ENCODE peak calls at places on chromosomes 3 and 15, in six cellular contexts. B, W, G, J, A and H are unnamed samples.
A peak's percentile ranks its signal among the peaks of the same experiment; 100 is the strongest.

GRCh38 chr3:60363817-60364216 is 887.4 kb downstream of the FHIT start:
- DNase-seq in W (no peak), B (peak; percentile 2), J (no peak), A (no peak), G (peak; percentile 3), H (no peak)

GRCh38 chr3:156207802-156208685 is 87.7 kb downstream of the KCNAB1 start:
- DNase-seq in B (peak; percentile 76), A (no peak), W (no peak), G (no peak), J (no peak), H (no peak)

GRCh38 chr15:40957581-40958051 is 4.3 kb downstream of the CHAC1 start:
- DNase-seq in A (no peak), B (no peak), G (peak; percentile 29), J (peak; percentile 84), W (peak; percentile 94), H (no peak)

GRCh38 chr3:20669184-20669583 is 483.2 kb upstream of the SGO1 start:
- DNase-seq in W (no peak), B (peak; percentile 46), J (peak; percentile 77), G (no peak), A (no peak), H (peak; percentile 47)

GRCh38 chr15:55742927-55743614 is at the start of gene PRTG:
- DNase-seq in A (peak; percentile 66), J (peak; percentile 74), W (peak; percentile 86), G (no peak), B (peak; percentile 64), H (peak; percentile 91)

GRCh38 chr3:190266915-190267290 is 55.3 kb downstream of the CLDN1 start:
- DNase-seq in A (no peak), J (no peak), W (no peak), B (peak; percentile 32), G (no peak), H (no peak)

GRCh38 chr15:78873796-78874761 is 1.4 kb downstream of the MORF4L1 start:
- DNase-seq in B (peak; percentile 60), J (peak; percentile 41), W (no peak), A (no peak), G (peak; percentile 33), H (no peak)

GRCh38 chr15:74055804-74056203 is 26.5 kb downstream of the GOLGA6A start:
- DNase-seq in B (no peak), J (no peak), W (no peak), A (no peak), G (no peak), H (no peak)

GRCh38 chr15:47399100-47399499 is 318.2 kb upstream of the SEMA6D start:
- DNase-seq in W (no peak), A (no peak), J (no peak), B (no peak), G (no peak), H (no peak)

GRCh38 chr3:119240582-119241434 is at the start of gene B4GALT4:
- DNase-seq in B (peak; percentile 98), G (peak; percentile 89), J (peak; percentile 92), W (peak; percentile 92), A (peak; percentile 79), H (peak; percentile 96)

GRCh38 chr3:58521917-58522680 is 14.9 kb downstream of the ACOX2 start:
- DNase-seq in B (no peak), A (peak; percentile 38), J (no peak), W (no peak), G (no peak), H (no peak)

GRCh38 chr3:45606991-45607712 is 12.6 kb downstream of the LIMD1 start:
- DNase-seq in W (no peak), B (peak; percentile 54), A (no peak), J (peak; percentile 80), G (no peak), H (no peak)
- H3K27ac ChIP-seq in W (peak overlapping the region; percentile 83), B (peak overlapping the region; percentile 45), A (peak overlapping the region; percentile 81), J (peak overlapping the region; percentile 91), G (no peak overlapping the region), H (peak overlapping the region; percentile 91)

GRCh38 chr3:193742628-193743027 is 149.6 kb downstream of the OPA1 start:
- DNase-seq in B (no peak), G (no peak), A (no peak), W (no peak), J (no peak), H (no peak)
- H3K27ac ChIP-seq in B (no peak overlapping the region), G (no peak overlapping the region), A (no peak overlapping the region), W (no peak overlapping the region), J (no peak overlapping the region), H (no peak overlapping the region)

GRCh38 chr3:113783463-113783862 is 36.6 kb downstream of the ATP6V1A start:
- DNase-seq in A (no peak), B (peak; percentile 94), G (no peak), W (no peak), J (no peak), H (no peak)

DNA sequence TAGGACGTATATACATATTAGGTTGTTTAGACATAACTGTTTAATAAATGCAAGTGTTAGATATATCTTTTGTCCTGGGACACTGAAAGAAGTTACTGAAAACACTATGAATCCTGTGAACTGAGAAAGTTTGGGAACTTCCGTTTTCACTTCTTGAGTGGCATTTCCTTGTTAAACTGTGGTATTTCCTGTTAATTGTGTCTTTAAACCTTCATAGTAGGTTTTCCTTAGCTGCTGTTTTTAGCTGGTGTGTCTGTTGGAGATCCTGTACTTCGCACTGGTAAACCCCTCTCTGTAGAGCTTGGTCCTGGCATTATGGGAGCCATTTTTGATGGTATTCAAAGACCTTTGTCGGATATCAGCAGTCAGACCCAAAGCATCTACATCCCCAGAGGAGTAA is 37.1 kb downstream of the ATP6V1A start:
- DNase-seq in W (no peak), J (no peak), G (no peak), B (peak; percentile 18), A (no peak), H (no peak)
- H3K27ac ChIP-seq in W (peak overlapping the region; percentile 59), J (peak overlapping the region; percentile 6), G (no peak overlapping the region), B (peak overlapping the region; percentile 92), A (peak overlapping the region; percentile 9), H (peak overlapping the region; percentile 83)

GRCh38 chr15:48877630-48878595 is at the start of gene EID1:
- DNase-seq in A (peak; percentile 96), G (peak; percentile 90), B (peak; percentile 98), J (peak; percentile 96), W (peak; percentile 95), H (peak; percentile 97)

GRCh38 chr15:48876057-48876456 is 1.9 kb upstream of the EID1 start:
- DNase-seq in A (no peak), B (no peak), W (no peak), G (no peak), J (no peak), H (no peak)

GRCh38 chr15:48871536-48871935 is 6.4 kb upstream of the EID1 start:
- DNase-seq in G (no peak), J (no peak), A (no peak), W (no peak), B (peak; percentile 40), H (no peak)

GRCh38 chr15:48872632-48873031 is 5.3 kb upstream of the EID1 start:
- DNase-seq in A (no peak), W (no peak), G (no peak), J (no peak), B (no peak), H (no peak)

DNA sequence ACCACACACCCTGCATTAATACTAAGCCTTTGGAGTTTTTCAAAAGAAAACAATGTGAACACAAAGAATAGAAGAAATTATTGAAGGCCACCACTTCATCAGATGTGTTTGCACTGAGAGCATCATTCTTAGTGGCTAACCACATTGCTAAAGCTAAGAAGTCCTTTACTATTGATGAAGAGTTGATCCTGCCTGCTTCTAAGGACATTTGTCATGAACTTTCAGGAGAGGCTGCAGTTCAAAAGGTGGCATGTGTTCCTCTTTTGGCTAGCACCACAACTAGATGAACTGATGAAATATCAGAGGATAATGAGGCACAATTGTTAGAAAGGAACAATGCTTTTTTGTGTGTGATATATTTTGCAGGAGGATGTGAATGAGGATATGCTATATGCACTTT is 2.7 kb upstream of the EID1 start:
- DNase-seq in B (no peak), G (no peak), J (no peak), A (no peak), W (no peak), H (no peak)
- H3K27ac ChIP-seq in B (no peak overlapping the region), G (no peak overlapping the region), J (no peak overlapping the region), A (no peak overlapping the region), W (no peak overlapping the region), H (no peak overlapping the region)

GRCh38 chr3:183254816-183255730 is 2.0 kb downstream of the B3GNT5 start:
- DNase-seq in A (no peak), W (no peak), G (peak; percentile 77), J (no peak), B (no peak), H (no peak)

GRCh38 chr3:183253364-183253960 is 409 bp downstream of the B3GNT5 start:
- DNase-seq in A (peak; percentile 83), J (peak; percentile 86), B (peak; percentile 74), W (peak; percentile 88), G (peak; percentile 29), H (peak; percentile 81)

GRCh38 chr3:183252108-183252782 is 808 bp upstream of the B3GNT5 start:
- DNase-seq in J (no peak), A (no peak), W (no peak), G (no peak), B (peak; percentile 12), H (no peak)

GRCh38 chr3:183253961-183254815 is 1.1 kb downstream of the B3GNT5 start:
- DNase-seq in W (peak; percentile 76), G (peak; percentile 19), B (peak; percentile 63), J (peak; percentile 57), A (no peak), H (peak; percentile 78)

DNA sequence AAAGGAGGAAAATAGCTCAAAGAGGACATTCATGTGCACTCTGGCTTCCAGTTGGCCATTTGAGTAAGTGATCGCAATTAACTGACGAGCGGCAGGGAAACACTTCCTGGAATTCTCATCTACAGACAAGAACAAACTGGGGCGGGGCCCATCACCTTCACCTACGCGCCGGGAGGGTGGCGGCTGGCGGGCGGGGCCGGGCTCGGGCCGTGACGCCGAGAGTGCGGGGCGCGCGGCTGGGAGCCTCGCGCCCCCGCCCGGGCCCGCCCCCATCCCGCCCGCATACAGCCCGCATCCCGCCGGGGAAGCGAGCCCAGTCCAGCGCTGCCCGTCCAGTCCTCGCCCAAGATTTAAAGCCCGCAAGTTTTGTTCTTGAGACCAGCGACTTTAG is at the start of gene B3GNT5:
- DNase-seq in J (peak; percentile 58), B (no peak), W (peak; percentile 51), G (peak; percentile 97), A (no peak), H (peak; percentile 61)
- H3K27ac ChIP-seq in J (peak within 1 kb of the TSS; percentile 93), B (no peak within 1 kb of the TSS), W (peak within 1 kb of the TSS; percentile 95), G (peak within 1 kb of the TSS; percentile 100), A (peak within 1 kb of the TSS; percentile 81), H (peak within 1 kb of the TSS; percentile 81)

GRCh38 chr15:36977620-36978610 is 122.4 kb downstream of the MEIS2 start:
- DNase-seq in W (no peak), G (no peak), J (no peak), B (no peak), A (no peak), H (no peak)

GRCh38 chr15:36978625-36979024 is 121.7 kb downstream of the MEIS2 start:
- DNase-seq in B (no peak), J (no peak), W (no peak), G (no peak), A (no peak), H (no peak)

DNA sequence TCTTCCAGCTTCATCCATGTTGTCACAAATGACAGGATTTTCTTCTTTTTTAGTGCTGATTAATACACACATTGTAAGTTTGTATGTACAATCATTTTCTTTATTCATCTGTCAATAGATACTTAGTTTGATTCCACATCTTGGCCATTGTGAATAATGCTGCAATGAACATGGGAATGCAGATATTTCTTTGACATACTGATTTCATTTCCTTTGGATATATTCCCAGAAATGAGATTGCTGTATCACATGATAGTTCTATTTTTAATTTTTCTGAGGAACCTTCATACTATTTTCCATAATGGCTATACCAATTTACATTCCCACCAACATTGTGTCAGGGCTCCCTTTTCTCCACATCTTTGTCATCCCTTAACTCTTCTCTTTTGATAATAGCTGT is 117.9 kb downstream of the MEIS2 start:
- DNase-seq in G (no peak), W (no peak), J (no peak), A (no peak), B (peak; percentile 18), H (no peak)
- H3K27ac ChIP-seq in G (no peak overlapping the region), W (no peak overlapping the region), J (no peak overlapping the region), A (no peak overlapping the region), B (no peak overlapping the region), H (no peak overlapping the region)

GRCh38 chr3:22734207-22734606 is 468.9 kb upstream of the UBE2E2 start:
- DNase-seq in W (no peak), B (no peak), A (no peak), G (no peak), J (no peak), H (no peak)
- H3K27ac ChIP-seq in W (no peak overlapping the region), B (no peak overlapping the region), A (no peak overlapping the region), G (no peak overlapping the region), J (no peak overlapping the region), H (no peak overlapping the region)